ENCODE peak calls at places on chromosomes 13 and 19, in six cellular contexts. P is IMR-90, A is A549, M is K562, O is HepG2, G is GM12878. X is an unnamed sample.

GRCh38 chr13:105972811-105973590 is 562.5 kb downstream of the EFNB2 start:
- DNase-seq in P (no peak), A (no peak), M (no peak), O (no peak), G (no peak), X (no peak)

GRCh38 chr13:88461272-88462009 is 790.3 kb downstream of the SLITRK5 start:
- DNase-seq in P (no peak), A (no peak), M (no peak), O (no peak), G (no peak), X (no peak)

GRCh38 chr19:41302624-41303351 is 7.2 kb upstream of the CCDC97 start:
- DNase-seq in P (no peak), A (no peak), M (no peak), O (no peak), G (peak; percentile 47), X (no peak)

GRCh38 chr19:4452230-4452990 is 5.2 kb downstream of the UBXN6 start:
- DNase-seq in P (no peak), A (no peak), M (no peak), O (no peak), G (no peak), X (peak; percentile 33)

GRCh38 chr13:40433577-40433976 is 232.9 kb downstream of the FOXO1 start:
- DNase-seq in P (no peak), A (no peak), M (no peak), O (no peak), G (no peak), X (no peak)

GRCh38 chr19:8459520-8460260 is 14.9 kb downstream of the HNRNPM start:
- DNase-seq in P (peak; percentile 86), A (peak; percentile 52), M (no peak), O (peak; percentile 29), G (no peak), X (no peak)

GRCh38 chr19:33388817-33389573 is 15.5 kb downstream of the CEBPG start:
- DNase-seq in P (no peak), A (no peak), M (no peak), O (no peak), G (no peak), X (peak; percentile 83)

GRCh38 chr19:41934849-41935374 is 6.7 kb upstream of the ERFL start:
- DNase-seq in P (peak; percentile 49), A (peak; percentile 80), M (peak; percentile 80), O (peak; percentile 58), G (no peak), X (peak; percentile 93)

GRCh38 chr13:101893021-101893420 is 440.5 kb downstream of the ITGBL1 start:
- DNase-seq in P (no peak), A (no peak), M (no peak), O (no peak), G (no peak), X (no peak)

GRCh38 chr19:38917516-38917915 is 5.5 kb upstream of the CCER2 start:
- DNase-seq in P (no peak), A (no peak), M (no peak), O (no peak), G (no peak), X (peak; percentile 83)

GRCh38 chr19:5282926-5283325 is 57.7 kb downstream of the PTPRS start:
- DNase-seq in P (no peak), A (no peak), M (no peak), O (no peak), G (no peak), X (no peak)

GRCh38 chr19:10831980-10832658 is 3.9 kb downstream of the TMED1 start:
- DNase-seq in P (no peak), A (no peak), M (no peak), O (no peak), G (no peak), X (no peak)

GRCh38 chr13:114001331-114002008 is 27.6 kb upstream of the C13orf46 start:
- DNase-seq in P (no peak), A (no peak), M (no peak), O (no peak), G (no peak), X (no peak)

GRCh38 chr19:374183-374885 is 29.7 kb upstream of the MIER2 start:
- DNase-seq in P (no peak), A (no peak), M (no peak), O (no peak), G (no peak), X (no peak)

GRCh38 chr19:45791744-45792481 is 732 bp downstream of the DMWD start:
- DNase-seq in P (no peak), A (no peak), M (no peak), O (no peak), G (no peak), X (no peak)

GRCh38 chr19:10764340-10764894 is 46.5 kb downstream of the DNM2 start:
- DNase-seq in P (no peak), A (peak; percentile 78), M (no peak), O (peak; percentile 96), G (no peak), X (no peak)

GRCh38 chr19:6250024-6250605 is 29.7 kb downstream of the MLLT1 start:
- DNase-seq in P (peak; percentile 80), A (no peak), M (no peak), O (no peak), G (no peak), X (no peak)

GRCh38 chr13:67557642-67558241 is 327.6 kb upstream of the PCDH9 start:
- DNase-seq in P (no peak), A (no peak), M (no peak), O (no peak), G (no peak), X (no peak)

GRCh38 chr19:5264453-5264852 is 76.2 kb downstream of the PTPRS start:
- DNase-seq in P (no peak), A (no peak), M (no peak), O (no peak), G (no peak), X (no peak)

GRCh38 chr13:41465215-41465907 is 8.0 kb downstream of the RGCC start:
- DNase-seq in P (peak; percentile 94), A (no peak), M (peak; percentile 29), O (no peak), G (peak; percentile 88), X (no peak)

GRCh38 chr19:12611361-12611699 is 610 bp downstream of the ZNF791 start:
- DNase-seq in P (peak; percentile 74), A (peak; percentile 75), M (peak; percentile 49), O (peak; percentile 70), G (no peak), X (peak; percentile 81)

GRCh38 chr19:12788682-12789097 is 2.6 kb upstream of the JUNB start:
- DNase-seq in P (peak; percentile 75), A (peak; percentile 89), M (peak; percentile 53), O (peak; percentile 41), G (peak; percentile 84), X (peak; percentile 88)

GRCh38 chr19:42563352-42564210 is 31.1 kb downstream of the CEACAM8 start:
- DNase-seq in P (peak; percentile 39), A (peak; percentile 76), M (peak; percentile 61), O (peak; percentile 39), G (no peak), X (peak; percentile 63)

GRCh38 chr19:48403606-48404005 is 10.1 kb downstream of the GRIN2D start:
- DNase-seq in P (peak; percentile 71), A (peak; percentile 78), M (peak; percentile 62), O (peak; percentile 62), G (no peak), X (peak; percentile 91)

GRCh38 chr19:29245221-29245620 is 32.3 kb upstream of the UQCRFS1 start:
- DNase-seq in P (no peak), A (no peak), M (no peak), O (no peak), G (no peak), X (no peak)

GRCh38 chr19:1855040-1855827 is 7.0 kb upstream of the REXO1 start:
- DNase-seq in P (peak; percentile 85), A (peak; percentile 91), M (peak; percentile 98), O (no peak), G (peak; percentile 59), X (peak; percentile 99)
- TF ChIP-seq SMC3 in P (no peak), A (no peak), M (no peak), O (no peak), G (no peak), X (no peak)

GRCh38 chr13:71828564-71828963 is 38.4 kb downstream of the DACH1 start:
- DNase-seq in P (no peak), A (no peak), M (no peak), O (no peak), G (no peak), X (no peak)

GRCh38 chr13:71828117-71828516 is 38.9 kb downstream of the DACH1 start:
- DNase-seq in P (no peak), A (no peak), M (no peak), O (no peak), G (no peak), X (no peak)

GRCh38 chr13:71829542-71829941 is 37.5 kb downstream of the DACH1 start:
- DNase-seq in P (no peak), A (no peak), M (no peak), O (no peak), G (no peak), X (no peak)

GRCh38 chr13:71830736-71831135 is 36.3 kb downstream of the DACH1 start:
- DNase-seq in P (no peak), A (no peak), M (no peak), O (no peak), G (no peak), X (no peak)

GRCh38 chr13:71831716-71832115 is 35.3 kb downstream of the DACH1 start:
- DNase-seq in P (no peak), A (no peak), M (no peak), O (no peak), G (no peak), X (no peak)
- TF ChIP-seq SMC3 in P (no peak), A (no peak), M (no peak), O (no peak), G (no peak), X (no peak)

DNA sequence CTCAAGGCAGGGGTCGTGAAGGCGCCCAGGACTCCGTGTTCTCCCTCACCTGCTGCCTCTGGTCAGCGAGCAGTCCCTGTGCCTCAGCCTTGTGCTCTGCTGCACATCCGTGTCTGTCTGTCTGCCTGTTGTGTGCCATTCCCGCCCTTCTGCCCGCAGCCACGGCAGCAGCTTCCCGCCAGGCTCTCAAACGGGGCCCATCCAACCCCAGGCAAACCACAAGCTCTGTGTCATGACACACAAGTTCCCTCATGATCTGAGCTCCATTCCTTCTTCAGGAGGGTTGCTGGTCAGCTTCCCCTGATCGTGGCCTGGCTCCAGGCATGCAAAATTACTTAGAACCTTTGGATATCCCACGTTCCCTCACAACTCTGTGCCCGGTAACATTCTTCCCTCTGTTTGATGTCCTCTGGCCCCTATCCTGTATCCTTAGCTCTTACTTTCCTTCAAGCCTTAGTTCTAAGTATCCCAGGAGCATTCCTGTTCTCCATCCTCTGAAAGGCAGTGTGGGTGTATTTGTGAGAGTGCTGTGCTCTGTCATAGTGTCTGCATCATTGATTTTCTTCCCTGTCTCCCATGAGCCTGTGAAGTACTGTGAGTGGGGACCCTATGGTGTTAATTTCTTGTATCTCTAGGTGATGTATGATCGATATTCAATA is 3.2 kb downstream of the GPR183 start:
- DNase-seq in P (no peak), A (no peak), M (no peak), O (no peak), G (no peak), X (no peak)
- TF ChIP-seq SMC3 in P (no peak), A (no peak), M (no peak), O (no peak), G (no peak), X (no peak)

GRCh38 chr19:55697698-55698097 is 22.7 kb downstream of the EPN1 start:
- DNase-seq in P (no peak), A (no peak), M (no peak), O (no peak), G (no peak), X (no peak)
- TF ChIP-seq SMC3 in P (no peak), A (no peak), M (no peak), O (no peak), G (no peak), X (no peak)

GRCh38 chr19:50837300-50837699 is 3.9 kb upstream of the KLK15 start:
- DNase-seq in P (no peak), A (no peak), M (no peak), O (no peak), G (no peak), X (no peak)
- TF ChIP-seq SMC3 in P (no peak), A (no peak), M (no peak), O (no peak), G (no peak), X (no peak)

X was measured in SK-N-SH.